ENCODE peak calls at places on chromosome 9, in ten cellular contexts. B is HFFc6; T is endothelial cell; H is psoas muscle; J is mammary epithelial cell; R is kidney; M is HFF-Myc; X is heart left ventricle; Q is DND-41; S is CD8-positive, alpha-beta T cell. L is an unnamed sample.

GRCh38 chr9:128091571-128091970 is 23.5 kb downstream of the SLC25A25 start:
- DNase-seq in B (no peak), T (no peak), H (no peak), J (no peak), R (peak), M (no peak), X (no peak), Q (no peak), S (no peak), L (no peak)

GRCh38 chr9:123291736-123292135 is 23.4 kb upstream of the STRBP start:
- DNase-seq in B (no peak), T (no peak), H (no peak), J (no peak), R (no peak), M (no peak), X (no peak), Q (no peak), S (no peak), L (no peak)

GRCh38 chr9:16899611-16900010 is 29.1 kb upstream of the BNC2 start:
- DNase-seq in B (peak), T (no peak), H (no peak), J (no peak), R (no peak), M (no peak), X (no peak), Q (no peak), S (no peak), L (no peak)

GRCh38 chr9:114450833-114451706 is 54.2 kb downstream of the WHRN start:
- DNase-seq in B (no peak), T (no peak), H (no peak), J (no peak), R (no peak), M (no peak), X (no peak), Q (no peak), S (no peak), L (no peak)

GRCh38 chr9:112334319-112334828 is 955 bp upstream of the PTBP3 start:
- DNase-seq in B (peak), T (no peak), H (no peak), J (peak), R (no peak), M (no peak), X (no peak), Q (peak), S (peak), L (no peak)

GRCh38 chr9:14215614-14216013 is 98.3 kb downstream of the NFIB start:
- DNase-seq in B (no peak), T (no peak), H (no peak), J (no peak), R (no peak), M (no peak), X (no peak), Q (no peak), S (no peak), L (no peak)

GRCh38 chr9:134055981-134056461 is 11.8 kb downstream of the BRD3 start:
- DNase-seq in B (peak), T (no peak), H (peak), J (peak), R (peak), M (no peak), X (peak), Q (no peak), S (no peak), L (peak)

GRCh38 chr9:13588151-13589043 is 308.9 kb upstream of the MPDZ start:
- DNase-seq in B (no peak), T (no peak), H (no peak), J (no peak), R (no peak), M (no peak), X (no peak), Q (no peak), S (no peak), L (no peak)

GRCh38 chr9:31683126-31683525 is 701.3 kb upstream of the ACO1 start:
- DNase-seq in B (no peak), T (no peak), H (no peak), J (no peak), R (no peak), M (no peak), X (no peak), Q (no peak), S (no peak), L (peak)

GRCh38 chr9:35051069-35051967 is 21.1 kb downstream of the VCP start:
- DNase-seq in B (peak), T (peak), H (peak), J (peak), R (no peak), M (no peak), X (peak), Q (peak), S (peak), L (no peak)

GRCh38 chr9:98219364-98219716 is 26.9 kb upstream of the CORO2A start:
- DNase-seq in B (no peak), T (no peak), H (no peak), J (no peak), R (no peak), M (no peak), X (no peak), Q (no peak), S (no peak), L (no peak)

GRCh38 chr9:132447346-132447745 is 37.3 kb downstream of the CFAP77 start:
- DNase-seq in B (no peak), T (peak), H (no peak), J (no peak), R (no peak), M (no peak), X (no peak), Q (no peak), S (no peak), L (no peak)
- TF ChIP-seq CTCF in B (peak), T (peak), H (no peak), J (no peak), R (no peak), M (peak), X (no peak), Q (no peak), S (no peak), L (peak)

GRCh38 chr9:90970603-90971002 is 169.0 kb downstream of the SYK start:
- DNase-seq in B (no peak), T (no peak), H (no peak), J (peak), R (no peak), M (no peak), X (no peak), Q (no peak), S (no peak), L (no peak)

GRCh38 chr9:90966475-90967150 is 165.0 kb downstream of the SYK start:
- DNase-seq in B (peak), T (no peak), H (no peak), J (peak), R (no peak), M (no peak), X (no peak), Q (no peak), S (no peak), L (no peak)

GRCh38 chr9:90967171-90967570 is 165.6 kb downstream of the SYK start:
- DNase-seq in B (no peak), T (no peak), H (no peak), J (no peak), R (no peak), M (no peak), X (no peak), Q (no peak), S (no peak), L (no peak)

GRCh38 chr9:90972057-90972456 is 170.4 kb downstream of the SYK start:
- DNase-seq in B (no peak), T (no peak), H (no peak), J (no peak), R (no peak), M (no peak), X (no peak), Q (no peak), S (no peak), L (no peak)

DNA sequence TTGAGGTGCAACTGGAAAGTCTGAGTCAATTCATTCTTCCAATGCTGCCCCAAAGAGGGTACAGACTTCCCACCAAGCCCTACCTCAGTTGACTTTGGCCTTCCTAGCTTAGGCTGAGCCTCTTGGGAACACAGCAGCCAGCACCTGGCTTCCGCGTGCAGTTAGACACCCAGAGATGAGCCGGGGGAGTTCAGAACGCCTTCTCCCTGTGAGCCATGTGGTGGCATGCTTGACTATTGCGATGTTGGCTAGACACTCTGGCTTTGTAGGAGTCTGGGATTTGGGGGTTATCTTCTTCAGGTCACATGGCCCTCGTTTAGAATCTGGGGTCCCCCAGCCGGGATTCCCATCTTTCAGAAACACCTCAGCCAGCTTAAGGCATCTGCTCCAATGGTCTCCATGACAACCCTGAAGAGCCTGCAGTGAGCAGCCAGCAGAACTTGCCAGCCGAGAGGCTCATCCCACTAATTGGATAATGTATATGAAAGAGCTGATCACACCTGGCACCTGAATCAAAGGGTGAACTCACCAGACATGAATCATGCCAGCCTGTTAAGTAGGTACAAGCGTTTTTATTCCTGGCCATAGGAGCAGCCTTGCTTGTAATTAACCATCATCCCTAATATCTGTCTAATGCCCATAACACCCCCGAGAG is 167.5 kb downstream of the SYK start:
- DNase-seq in B (no peak), T (no peak), H (no peak), J (peak), R (no peak), M (no peak), X (no peak), Q (no peak), S (no peak), L (no peak)
- TF ChIP-seq CTCF in B (no peak), T (no peak), H (no peak), J (no peak), R (no peak), M (no peak), X (no peak), Q (no peak), S (no peak), L (no peak)

GRCh38 chr9:110638381-110638954 is 30.1 kb upstream of the MUSK start:
- DNase-seq in B (peak), T (no peak), H (no peak), J (no peak), R (no peak), M (no peak), X (no peak), Q (no peak), S (no peak), L (peak)
- TF ChIP-seq CTCF in B (peak), T (no peak), H (peak), J (peak), R (peak), M (peak), X (peak), Q (no peak), S (no peak), L (peak)

GRCh38 chr9:94625835-94626234 is 13.5 kb downstream of the FBP1 start:
- DNase-seq in B (no peak), T (no peak), H (no peak), J (no peak), R (no peak), M (no peak), X (no peak), Q (peak), S (no peak), L (no peak)

GRCh38 chr9:94630281-94630680 is 9.0 kb downstream of the FBP1 start:
- DNase-seq in B (no peak), T (no peak), H (no peak), J (no peak), R (no peak), M (no peak), X (no peak), Q (no peak), S (no peak), L (no peak)

GRCh38 chr9:94630833-94631232 is 8.5 kb downstream of the FBP1 start:
- DNase-seq in B (no peak), T (no peak), H (no peak), J (peak), R (no peak), M (no peak), X (no peak), Q (no peak), S (no peak), L (no peak)

GRCh38 chr9:94624621-94625020 is 14.7 kb downstream of the FBP1 start:
- DNase-seq in B (no peak), T (no peak), H (no peak), J (no peak), R (no peak), M (no peak), X (no peak), Q (no peak), S (no peak), L (no peak)

GRCh38 chr9:94627287-94627686 is 12.0 kb downstream of the FBP1 start:
- DNase-seq in B (no peak), T (no peak), H (no peak), J (no peak), R (no peak), M (no peak), X (no peak), Q (no peak), S (no peak), L (no peak)
- TF ChIP-seq CTCF in B (no peak), T (no peak), H (no peak), J (no peak), R (no peak), M (no peak), X (no peak), Q (no peak), S (no peak), L (no peak)

GRCh38 chr9:4315582-4316215 is 15.8 kb upstream of the GLIS3 start:
- DNase-seq in B (peak), T (peak), H (peak), J (peak), R (peak), M (no peak), X (peak), Q (peak), S (peak), L (no peak)
- TF ChIP-seq CTCF in B (peak), T (peak), H (peak), J (peak), R (peak), M (peak), X (peak), Q (peak), S (peak), L (peak)

DNA sequence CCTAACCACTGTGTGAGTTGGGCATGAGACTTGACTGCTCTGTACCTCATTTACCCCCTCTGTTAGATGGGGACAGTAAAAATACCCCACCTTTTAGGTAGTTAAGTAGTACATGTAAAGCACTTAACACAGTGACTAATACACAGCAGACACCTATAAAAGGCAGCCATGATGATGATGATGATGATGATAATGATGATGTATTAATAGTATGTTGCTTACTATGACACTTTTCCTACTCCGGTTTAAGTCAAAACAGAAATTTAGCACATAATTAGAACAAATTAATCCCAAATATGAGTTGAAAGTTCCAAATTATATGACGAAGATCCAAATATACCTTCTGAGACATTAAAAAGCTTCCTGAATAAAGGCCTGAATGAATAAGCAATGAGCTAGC is 222.1 kb downstream of the GAPVD1 start:
- DNase-seq in B (no peak), T (no peak), H (no peak), J (no peak), R (no peak), M (no peak), X (no peak), Q (no peak), S (no peak), L (no peak)
- TF ChIP-seq CTCF in B (no peak), T (no peak), H (no peak), J (no peak), R (no peak), M (no peak), X (no peak), Q (no peak), S (no peak), L (no peak)

L was measured in astrocyte of the cerebellum.